ENCODE peak calls at places on chromosomes 5 and 9, in ten cellular contexts. A, B, C, O, N, K, X, Z, P and U are unnamed samples. For H3K27me3, the result is how much of the 10 kb centered on the place peaks cover.

GRCh38 chr9:72384710-72385475 is 19.9 kb upstream of the ZFAND5 start:
- DNase-seq in A (no peak), B (no peak), C (peak), O (no peak), N (no peak), K (no peak), X (no peak), Z (no peak), P (no peak), U (no peak)

GRCh38 chr5:40605295-40605958 is 74.3 kb upstream of the PTGER4 start:
- DNase-seq in A (no peak), B (peak), C (peak), O (no peak), N (peak), K (no peak), X (no peak), Z (no peak), P (peak), U (peak)

GRCh38 chr9:111076043-111076442 is 37.8 kb upstream of the LPAR1 start:
- DNase-seq in A (no peak), B (no peak), C (no peak), O (peak), N (no peak), K (no peak), X (no peak), Z (no peak), P (no peak), U (no peak)

GRCh38 chr5:111691508-111691907 is 65.5 kb downstream of the NREP start:
- DNase-seq in A (no peak), B (no peak), C (no peak), O (no peak), N (no peak), K (no peak), X (no peak), Z (no peak), P (no peak), U (no peak)

GRCh38 chr9:108588246-108588645 is 267.5 kb downstream of the ACTL7B start:
- DNase-seq in A (no peak), B (no peak), C (no peak), O (no peak), N (no peak), K (no peak), X (no peak), Z (no peak), P (no peak), U (no peak)

GRCh38 chr9:133683494-133684460 is 47.6 kb downstream of the DBH start:
- DNase-seq in A (peak), B (peak), C (peak), O (no peak), N (peak), K (no peak), X (peak), Z (no peak), P (peak), U (peak)

GRCh38 chr5:95986001-95986400 is 24.4 kb upstream of the ELL2 start:
- DNase-seq in A (no peak), B (no peak), C (peak), O (no peak), N (no peak), K (no peak), X (no peak), Z (no peak), P (no peak), U (no peak)

GRCh38 chr5:41747291-41747690 is 122.9 kb downstream of the OXCT1 start:
- DNase-seq in A (no peak), B (no peak), C (peak), O (no peak), N (peak), K (no peak), X (no peak), Z (no peak), P (no peak), U (peak)

GRCh38 chr9:69213647-69214046 is 39.6 kb downstream of the TJP2 start:
- DNase-seq in A (no peak), B (no peak), C (no peak), O (no peak), N (no peak), K (no peak), X (no peak), Z (no peak), P (no peak), U (no peak)

GRCh38 chr5:39760385-39761198 is 335.8 kb upstream of the DAB2 start:
- DNase-seq in A (no peak), B (no peak), C (peak), O (no peak), N (peak), K (no peak), X (peak), Z (no peak), P (no peak), U (no peak)

GRCh38 chr9:131650254-131650653 is 89.6 kb downstream of the RAPGEF1 start:
- DNase-seq in A (no peak), B (no peak), C (peak), O (no peak), N (peak), K (no peak), X (no peak), Z (no peak), P (no peak), U (no peak)

GRCh38 chr5:177403826-177404640 is 3.6 kb upstream of the PFN3 start:
- DNase-seq in A (peak), B (peak), C (peak), O (peak), N (peak), K (peak), X (peak), Z (peak), P (peak), U (peak)

GRCh38 chr5:66828046-66828550 is 231.9 kb downstream of the MAST4 start:
- DNase-seq in A (no peak), B (no peak), C (no peak), O (no peak), N (no peak), K (no peak), X (no peak), Z (no peak), P (no peak), U (no peak)

GRCh38 chr9:74838351-74838750 is 49.4 kb downstream of the TRPM6 start:
- DNase-seq in A (no peak), B (no peak), C (no peak), O (no peak), N (no peak), K (no peak), X (no peak), Z (peak), P (no peak), U (no peak)

GRCh38 chr5:139543423-139543991 is 17.6 kb upstream of the UBE2D2 start:
- DNase-seq in A (peak), B (peak), C (peak), O (peak), N (peak), K (no peak), X (peak), Z (no peak), P (peak), U (peak)

GRCh38 chr5:83714780-83715179 is 5.9 kb downstream of the HAPLN1 start:
- DNase-seq in A (no peak), B (no peak), C (no peak), O (no peak), N (no peak), K (no peak), X (no peak), Z (peak), P (no peak), U (no peak)

GRCh38 chr9:11148189-11148588 is 535.4 kb upstream of the PTPRD start:
- DNase-seq in A (no peak), B (no peak), C (no peak), O (no peak), N (no peak), K (no peak), X (no peak), Z (no peak), P (no peak), U (no peak)

GRCh38 chr5:109329296-109330252 is 80.2 kb downstream of the PJA2 start:
- DNase-seq in A (no peak), B (no peak), C (peak), O (no peak), N (no peak), K (no peak), X (no peak), Z (no peak), P (no peak), U (no peak)

GRCh38 chr9:97322105-97322504 is 14.6 kb downstream of the CCDC180 start:
- DNase-seq in A (no peak), B (no peak), C (no peak), O (no peak), N (no peak), K (no peak), X (no peak), Z (no peak), P (no peak), U (no peak)

GRCh38 chr5:57082441-57083067 is 91.3 kb upstream of the GPBP1 start:
- DNase-seq in A (no peak), B (no peak), C (no peak), O (no peak), N (no peak), K (no peak), X (no peak), Z (no peak), P (no peak), U (peak)

GRCh38 chr5:160287378-160288051 is 24.8 kb downstream of the CCNJL start:
- DNase-seq in A (peak), B (no peak), C (peak), O (no peak), N (peak), K (peak), X (peak), Z (peak), P (no peak), U (peak)

GRCh38 chr5:179901462-179901861 is 6.2 kb downstream of the TBC1D9B start:
- DNase-seq in A (no peak), B (no peak), C (no peak), O (no peak), N (no peak), K (no peak), X (no peak), Z (no peak), P (no peak), U (no peak)

GRCh38 chr9:114448706-114449105 is 56.6 kb downstream of the WHRN start:
- DNase-seq in A (no peak), B (no peak), C (peak), O (no peak), N (no peak), K (no peak), X (no peak), Z (peak), P (no peak), U (no peak)

GRCh38 chr9:104927216-104927911 is 591 bp downstream of the ABCA1 start:
- DNase-seq in A (peak), B (no peak), C (peak), O (peak), N (peak), K (no peak), X (peak), Z (peak), P (peak), U (peak)

GRCh38 chr9:90142580-90142979 is 500.0 kb downstream of the DIRAS2 start:
- DNase-seq in A (no peak), B (no peak), C (peak), O (peak), N (peak), K (no peak), X (no peak), Z (peak), P (peak), U (peak)

GRCh38 chr9:3434594-3434993 is 91.2 kb downstream of the RFX3 start:
- DNase-seq in A (no peak), B (no peak), C (peak), O (no peak), N (no peak), K (no peak), X (no peak), Z (no peak), P (no peak), U (no peak)

DNA sequence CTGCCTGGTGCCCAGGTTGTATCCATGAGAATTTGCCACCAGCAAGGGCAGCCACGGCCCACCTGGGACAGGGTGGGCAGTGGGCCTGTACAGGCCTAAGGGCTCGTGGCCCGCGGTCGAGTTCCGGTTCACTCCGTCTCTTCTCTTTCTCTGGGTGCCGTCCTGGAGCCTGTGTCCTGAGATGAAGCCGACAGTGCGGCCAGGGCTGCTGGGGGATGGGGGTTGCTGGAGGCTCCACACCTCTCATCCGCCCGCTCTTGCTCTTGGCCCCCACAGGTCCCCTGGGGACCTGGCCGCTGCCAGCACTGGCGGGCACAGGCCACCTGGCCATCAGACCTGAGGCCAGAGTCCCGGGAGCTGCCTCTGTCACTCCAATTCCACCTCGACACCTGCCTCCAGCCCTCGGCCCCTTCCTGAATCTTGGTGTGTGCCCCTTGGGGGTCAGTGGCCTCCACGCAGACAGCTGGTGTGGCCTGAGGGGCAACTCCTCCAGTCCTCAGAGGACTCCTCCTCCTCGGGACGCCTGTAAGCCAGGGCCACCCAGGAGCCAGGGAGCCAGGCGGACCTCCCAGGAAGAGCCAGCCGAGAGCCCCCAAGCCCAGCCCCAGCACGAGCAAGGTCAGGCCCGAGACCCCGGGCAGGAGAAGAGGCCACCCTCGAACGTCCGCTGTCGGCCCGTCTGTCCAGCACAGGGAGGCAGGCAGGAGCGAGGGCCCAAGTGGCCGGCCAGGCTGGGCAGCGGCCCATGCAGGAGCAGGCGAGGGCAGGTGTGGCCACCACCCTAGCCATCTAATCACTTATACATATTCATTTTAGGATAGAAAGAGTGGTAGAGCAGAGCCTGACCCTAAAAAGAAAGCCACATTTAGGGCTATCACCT is 5.2 kb downstream of the LRRC26 start:
- DNase-seq in A (peak), B (no peak), C (no peak), O (no peak), N (no peak), K (no peak), X (no peak), Z (no peak), P (no peak), U (no peak)
- H3K27me3 ChIP-seq in A (half or more), B (under half), C (under half), O (under half), N (under half), K (under half), X (half or more), Z (under half), P (under half), U (under half)

GRCh38 chr5:36607114-36607561 is 732 bp downstream of the SLC1A3 start:
- DNase-seq in A (peak), B (no peak), C (peak), O (peak), N (peak), K (no peak), X (peak), Z (no peak), P (no peak), U (peak)

GRCh38 chr5:36606437-36607113 is at the start of gene SLC1A3:
- DNase-seq in A (peak), B (no peak), C (peak), O (peak), N (peak), K (no peak), X (peak), Z (no peak), P (peak), U (peak)

GRCh38 chr5:36605241-36605640 is 1.2 kb upstream of the SLC1A3 start:
- DNase-seq in A (no peak), B (no peak), C (no peak), O (no peak), N (no peak), K (no peak), X (no peak), Z (no peak), P (no peak), U (no peak)

GRCh38 chr5:36607838-36608783 is 1.7 kb downstream of the SLC1A3 start:
- DNase-seq in A (no peak), B (no peak), C (peak), O (no peak), N (no peak), K (no peak), X (no peak), Z (no peak), P (no peak), U (no peak)

GRCh38 chr5:36606052-36606436 is 362 bp upstream of the SLC1A3 start:
- DNase-seq in A (no peak), B (no peak), C (no peak), O (no peak), N (no peak), K (no peak), X (no peak), Z (no peak), P (no peak), U (no peak)
- H3K4me3 ChIP-seq in A (peak), B (no peak), C (peak), O (peak), N (peak), K (peak), X (peak), Z (peak), P (no peak), U (peak)

DNA sequence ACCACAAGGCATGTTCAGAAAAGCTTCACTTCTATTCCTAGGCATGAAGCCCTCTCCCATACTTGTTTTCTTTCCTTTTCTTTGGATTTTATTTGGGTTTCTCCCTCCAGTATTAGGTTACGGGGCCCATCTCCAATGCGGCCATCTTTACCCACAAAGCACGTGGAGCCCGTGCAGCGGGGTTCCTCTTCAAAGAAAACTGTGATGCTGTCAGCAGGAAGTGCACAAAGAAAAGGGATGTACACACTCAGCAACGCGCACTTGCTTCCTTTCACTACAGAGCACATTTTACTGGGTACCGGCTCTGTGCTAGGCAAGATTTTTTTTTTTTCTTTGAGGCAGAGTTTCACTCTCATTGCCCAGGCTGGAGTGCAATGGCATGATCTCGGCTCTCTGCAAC is 106.6 kb downstream of the COL23A1 start:
- DNase-seq in A (no peak), B (peak), C (no peak), O (no peak), N (peak), K (no peak), X (peak), Z (no peak), P (peak), U (no peak)
- H3K27me3 ChIP-seq in A (under half), B (under half), C (under half), O (under half), N (under half), K (under half), X (under half), Z (half or more), P (under half), U (under half)

DNA sequence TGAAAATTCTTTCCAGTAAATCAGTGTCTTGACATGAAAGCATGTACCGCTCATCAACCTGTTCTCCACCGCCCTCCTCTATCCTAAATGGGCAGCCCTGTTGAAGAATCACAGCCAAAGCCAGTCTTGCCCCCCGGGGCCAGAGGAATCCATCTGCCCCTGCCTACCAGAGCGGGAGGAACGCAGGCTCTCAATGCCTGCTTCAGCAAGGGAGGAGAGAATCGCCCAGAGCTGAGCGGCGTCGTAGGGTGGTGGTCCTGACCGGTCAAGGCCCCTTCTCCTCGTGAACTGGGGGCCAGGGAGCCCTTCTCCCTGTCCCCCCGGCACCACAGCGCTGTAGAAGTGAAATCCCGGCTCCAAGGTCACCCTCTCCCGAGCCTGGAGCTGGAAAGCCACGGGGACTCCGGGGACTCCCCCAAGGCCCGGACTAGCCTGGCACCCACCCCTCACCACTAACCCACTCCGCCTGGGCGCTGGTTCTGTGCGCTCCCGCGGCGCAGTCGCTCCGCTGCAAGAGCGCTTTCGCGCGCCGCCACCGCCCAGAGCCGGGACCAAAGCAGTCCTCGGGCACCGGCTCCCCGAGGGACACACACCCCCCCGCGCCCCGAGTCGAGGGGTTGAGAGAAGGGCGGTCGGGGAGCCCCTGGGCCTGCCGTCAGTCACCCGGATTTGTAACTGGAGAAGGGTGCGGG is 718 bp upstream of the TMEM215 start:
- DNase-seq in A (peak), B (no peak), C (no peak), O (no peak), N (no peak), K (no peak), X (no peak), Z (no peak), P (no peak), U (no peak)
- H3K4me3 ChIP-seq in A (peak), B (no peak), C (no peak), O (no peak), N (no peak), K (peak), X (peak), Z (no peak), P (no peak), U (no peak)

DNA sequence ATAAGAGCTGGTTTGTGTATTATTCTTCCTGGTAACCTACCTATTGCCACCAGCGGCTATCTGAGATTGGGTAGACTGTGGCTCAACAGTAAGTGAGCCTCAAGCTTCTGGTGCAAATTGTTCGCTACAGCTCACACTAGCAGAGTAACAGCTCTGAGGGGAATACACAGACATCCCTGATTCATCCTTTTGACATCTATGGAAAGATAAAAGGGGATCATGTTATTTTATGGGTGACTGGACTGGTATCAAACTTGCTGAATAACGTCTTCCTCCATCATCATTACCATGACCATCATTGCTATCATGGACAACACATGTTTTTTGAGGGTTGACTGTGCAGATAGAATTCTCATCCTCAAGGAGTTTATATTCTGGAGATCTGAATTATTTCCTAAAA is 129.6 kb downstream of the PIK3R1 start:
- DNase-seq in A (no peak), B (no peak), C (peak), O (no peak), N (no peak), K (no peak), X (no peak), Z (no peak), P (no peak), U (no peak)
- H3K27me3 ChIP-seq in A (under half), B (under half), C (under half), O (under half), N (under half), K (under half), X (under half), Z (under half), P (under half), U (under half)

GRCh38 chr5:103224118-103224893 is 34.3 kb upstream of the MACIR start:
- DNase-seq in A (no peak), B (peak), C (peak), O (peak), N (peak), K (no peak), X (no peak), Z (peak), P (peak), U (peak)
- H3K4me3 ChIP-seq in A (no peak), B (no peak), C (no peak), O (no peak), N (no peak), K (no peak), X (no peak), Z (no peak), P (no peak), U (no peak)

GRCh38 chr9:25678147-25678666 is at the start of gene TUSC1:
- DNase-seq in A (peak), B (no peak), C (peak), O (no peak), N (peak), K (peak), X (peak), Z (peak), P (no peak), U (peak)

GRCh38 chr9:25678846-25679360 is 659 bp upstream of the TUSC1 start:
- DNase-seq in A (no peak), B (no peak), C (no peak), O (no peak), N (no peak), K (no peak), X (no peak), Z (no peak), P (no peak), U (no peak)

GRCh38 chr9:25677301-25678146 is 720 bp downstream of the TUSC1 start:
- DNase-seq in A (peak), B (no peak), C (peak), O (no peak), N (peak), K (peak), X (peak), Z (no peak), P (no peak), U (peak)

GRCh38 chr9:25681270-25681669 is 3.0 kb upstream of the TUSC1 start:
- DNase-seq in A (no peak), B (no peak), C (peak), O (no peak), N (no peak), K (no peak), X (no peak), Z (no peak), P (no peak), U (no peak)
- H3K27me3 ChIP-seq in A (under half), B (under half), C (under half), O (under half), N (under half), K (under half), X (under half), Z (under half), P (under half), U (under half)

GRCh38 chr5:32308951-32309350 is 3.8 kb downstream of the MTMR12 start:
- DNase-seq in A (no peak), B (no peak), C (peak), O (no peak), N (no peak), K (no peak), X (no peak), Z (no peak), P (no peak), U (no peak)
- H3K4me3 ChIP-seq in A (no peak), B (no peak), C (no peak), O (no peak), N (no peak), K (no peak), X (no peak), Z (no peak), P (no peak), U (no peak)